ENCODE peak calls at places on chromosomes 7 and 10, in four cellular contexts. L is K562, A is A549, X is Peyer's patch. J is an unnamed sample.

GRCh38 chr10:103493911-103494877 is 689 bp downstream of the NEURL1 start:
- DNase-seq in L (no peak), X (peak), A (no peak), J (no peak)

GRCh38 chr7:95395755-95396135 is 430 bp downstream of the PON3 start:
- DNase-seq in A (no peak), X (no peak), L (no peak), J (no peak)

GRCh38 chr7:77425151-77426051 is 9.3 kb upstream of the GSAP start:
- DNase-seq in A (peak), L (no peak), X (no peak), J (no peak)

GRCh38 chr10:92124524-92125168 is 166.2 kb downstream of the CPEB3 start:
- DNase-seq in A (peak), L (no peak), X (no peak), J (peak)

GRCh38 chr7:118053353-118053752 is 130.6 kb upstream of the LSM8 start:
- DNase-seq in A (no peak), X (no peak), L (no peak), J (no peak)

GRCh38 chr10:60314306-60314940 is 75.3 kb downstream of the ANK3 start:
- DNase-seq in X (no peak), L (peak), A (peak), J (no peak)

GRCh38 chr7:116582806-116583444 is 58.1 kb downstream of the CAV1 start:
- DNase-seq in L (no peak), X (no peak), A (peak), J (no peak)

GRCh38 chr10:60422809-60423208 is 33.1 kb upstream of the ANK3 start:
- DNase-seq in A (no peak), X (no peak), L (no peak), J (no peak)

GRCh38 chr7:32506266-32507054 is 11.2 kb downstream of the AVL9 start:
- DNase-seq in L (peak), X (no peak), A (peak), J (no peak)

GRCh38 chr7:148877517-148877916 is 6.6 kb downstream of the EZH2 start:
- DNase-seq in A (no peak), X (no peak), L (no peak), J (no peak)

GRCh38 chr7:100266576-100267354 is 40.7 kb upstream of the SPDYE3 start:
- DNase-seq in L (no peak), X (no peak), A (no peak), J (no peak)

GRCh38 chr7:28922618-28923331 is 35.4 kb downstream of the TRIL start:
- DNase-seq in A (peak), L (peak), X (peak), J (peak)

GRCh38 chr7:141701489-141702046 is 398 bp downstream of the DENND11 start:
- DNase-seq in X (peak), A (no peak), L (peak), J (peak)

GRCh38 chr10:32004161-32004591 is 52.0 kb downstream of the KIF5B start:
- DNase-seq in A (no peak), L (no peak), X (peak), J (peak)

GRCh38 chr10:11547111-11547625 is 64.3 kb downstream of the USP6NL start:
- DNase-seq in X (no peak), A (no peak), L (no peak), J (no peak)

GRCh38 chr7:157625973-157626790 is 289.4 kb downstream of the DNAJB6 start:
- DNase-seq in L (no peak), A (no peak), X (no peak), J (no peak)

GRCh38 chr10:53997953-53998352 is 803.1 kb downstream of the PCDH15 start:
- DNase-seq in L (no peak), X (no peak), A (no peak), J (no peak)

GRCh38 chr10:23891301-23891700 is 317.6 kb upstream of the KIAA1217 start:
- DNase-seq in X (no peak), A (no peak), L (no peak), J (no peak)

GRCh38 chr10:91313-91712 is 42.2 kb upstream of the TUBB8 start:
- DNase-seq in X (no peak), L (no peak), A (no peak), J (no peak)

GRCh38 chr10:14826430-14826829 is 11.4 kb downstream of the CDNF start:
- DNase-seq in A (no peak), L (no peak), X (no peak), J (no peak)

GRCh38 chr10:109454691-109455090 is 468.6 kb downstream of the XPNPEP1 start:
- DNase-seq in L (no peak), X (no peak), A (no peak), J (no peak)

GRCh38 chr10:109456566-109457361 is 466.5 kb downstream of the XPNPEP1 start:
- DNase-seq in L (no peak), A (no peak), X (peak), J (no peak)

GRCh38 chr10:109450702-109451101 is 472.6 kb downstream of the XPNPEP1 start:
- DNase-seq in L (no peak), X (no peak), A (no peak), J (no peak)

GRCh38 chr10:109451879-109452278 is 471.4 kb downstream of the XPNPEP1 start:
- DNase-seq in A (no peak), L (no peak), X (no peak), J (no peak)
- H3K27ac ChIP-seq in A (no peak), L (no peak), X (no peak), J (no peak)

DNA sequence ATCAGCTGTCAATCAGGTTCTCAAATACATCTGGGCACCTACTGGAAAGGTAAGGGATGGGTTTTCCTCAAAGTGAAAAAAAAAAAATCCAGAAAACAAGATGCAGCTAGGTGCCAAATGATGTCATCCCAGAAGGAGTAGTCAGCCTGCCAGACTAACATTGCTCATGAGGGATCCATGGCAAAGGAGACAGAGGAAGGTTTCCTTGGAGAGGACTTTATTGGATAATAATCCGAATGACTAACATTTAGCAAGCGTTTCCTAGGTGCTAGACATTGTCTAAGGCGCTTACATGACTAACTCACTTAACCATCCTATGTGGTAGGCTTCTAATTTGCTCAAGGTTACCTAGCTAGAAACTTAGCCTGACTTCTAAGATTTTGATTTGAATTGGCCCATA is 125.8 kb upstream of the CXCL12 start:
- DNase-seq in L (no peak), A (no peak), X (no peak), J (no peak)
- TF ChIP-seq POLR2A in L (no peak), A (no peak), X (no peak), J (no peak)

GRCh38 chr10:79176052-79176501 is 107.3 kb downstream of the ZMIZ1 start:
- DNase-seq in L (no peak), A (no peak), X (no peak), J (no peak)
- H3K27ac ChIP-seq in L (no peak), A (peak), X (peak), J (no peak)

DNA sequence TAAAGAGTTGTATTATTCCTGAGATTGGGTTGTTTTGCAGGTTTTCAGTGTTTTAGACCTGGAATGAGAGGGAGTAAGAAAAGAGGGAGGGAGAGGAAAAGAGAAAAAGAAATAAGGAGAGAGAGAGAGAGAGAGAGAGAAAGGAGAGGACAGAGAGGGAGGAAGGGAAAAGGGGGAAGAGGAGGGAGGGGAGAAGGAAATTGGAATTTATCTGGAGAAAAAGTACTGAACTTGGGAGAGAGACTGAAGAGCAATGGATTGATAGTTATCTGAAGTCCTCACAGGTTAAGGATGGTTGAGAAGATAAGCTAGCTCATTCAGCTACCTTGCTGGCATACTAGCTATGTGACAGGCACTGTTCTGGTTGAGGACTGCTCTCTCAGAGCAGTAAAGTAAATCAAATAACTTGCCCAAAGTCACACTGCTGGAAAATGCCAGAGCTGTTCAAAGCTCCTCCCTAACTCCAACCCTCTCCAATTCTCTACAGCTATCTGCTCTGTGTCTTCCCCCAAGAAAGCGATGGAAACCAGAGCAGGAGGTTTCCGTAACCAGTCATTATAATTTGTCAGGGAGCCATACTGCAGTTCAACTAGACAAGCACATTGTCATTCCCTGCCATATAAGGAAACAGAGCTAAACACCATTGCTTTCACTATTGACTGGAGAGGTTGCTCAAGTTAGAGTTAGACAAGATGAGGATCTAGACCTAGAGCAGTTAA is 10.7 kb downstream of the CALD1 start:
- DNase-seq in A (no peak), L (no peak), X (no peak), J (no peak)
- TF ChIP-seq POLR2A in A (no peak), L (no peak), X (no peak), J (no peak)

DNA sequence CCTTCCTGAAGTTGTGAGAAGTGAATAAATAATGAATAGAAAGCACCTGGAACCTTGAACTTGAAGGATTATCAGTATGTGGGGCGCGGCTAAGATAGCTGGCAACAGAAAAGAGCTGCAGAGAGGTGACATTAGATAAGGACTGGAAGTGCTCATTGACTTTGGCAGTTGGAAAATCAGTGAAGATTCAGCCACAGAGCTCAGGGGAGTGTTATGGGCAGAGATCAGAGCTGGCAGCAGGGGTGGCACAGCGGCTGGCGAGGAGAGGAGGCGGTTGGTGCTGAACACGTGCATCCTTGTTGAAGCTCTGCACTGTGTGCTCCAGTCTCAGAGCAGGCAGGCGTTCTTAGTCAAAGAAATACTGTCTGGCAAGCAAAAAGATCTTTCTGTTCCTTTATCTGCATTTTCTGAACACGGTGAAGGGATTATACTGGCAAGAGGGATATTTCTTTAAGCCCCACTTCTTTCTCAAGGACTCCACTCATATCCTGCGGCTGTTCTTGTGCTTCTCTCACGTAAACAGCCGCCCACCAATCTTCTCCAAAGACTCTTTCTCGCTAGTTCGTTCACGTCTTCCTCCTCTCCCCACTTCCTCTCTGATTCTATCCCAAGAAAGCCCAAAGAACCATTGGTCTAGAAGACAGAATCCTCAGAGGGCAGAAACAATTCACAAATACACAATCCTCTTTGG is 38.7 kb upstream of the ADD3 start:
- DNase-seq in X (peak), A (no peak), L (no peak), J (peak)
- H3K27ac ChIP-seq in X (peak), A (no peak), L (no peak), J (peak)